ENCODE peak calls at places on chromosomes 12 and 14, in ten cellular contexts. D is HEK293T; S is nephron progenitor cell; Q is anterior cingulate cortex; J is GM04504; O is activated CD4-positive, alpha-beta T cell treated with anti-CD3 and anti-CD28 coated beads, Interleukin-2, amount 50 U/mL, for 1 hour; L is Kasumi-1; T is left lobe of liver; C is gastrocnemius medialis; K is psoas muscle. P is an unnamed sample.

GRCh38 chr12:113068312-113068935 is 11.9 kb downstream of the DTX1 start:
- DNase-seq in C (no peak), D (no peak), O (no peak), S (no peak), J (no peak), Q (no peak), L (no peak), K (no peak), T (no peak), P (no peak)

GRCh38 chr12:8828514-8829127 is 6.2 kb downstream of the A2ML1 start:
- DNase-seq in S (no peak), Q (no peak), D (no peak), J (no peak), K (no peak), T (no peak), O (no peak), L (no peak), C (no peak), P (no peak)

GRCh38 chr14:88166616-88167015 is 156.5 kb downstream of the KCNK10 start:
- DNase-seq in L (no peak), Q (no peak), K (no peak), J (no peak), D (no peak), C (no peak), O (no peak), T (no peak), S (no peak), P (no peak)

GRCh38 chr12:14962797-14963196 is 1.4 kb upstream of the ARHGDIB start:
- DNase-seq in K (no peak), J (no peak), O (no peak), S (no peak), C (no peak), L (peak), T (no peak), Q (no peak), D (no peak), P (no peak)

GRCh38 chr12:64814432-64814831 is 10.0 kb upstream of the TBC1D30 start:
- DNase-seq in O (no peak), J (no peak), C (no peak), K (no peak), D (no peak), L (no peak), S (no peak), T (peak), Q (no peak), P (no peak)

GRCh38 chr12:21276826-21277225 is 57.9 kb downstream of the SLCO1A2 start:
- DNase-seq in S (no peak), L (no peak), D (no peak), T (no peak), O (no peak), K (no peak), Q (no peak), C (no peak), J (no peak), P (no peak)

GRCh38 chr14:51283402-51283825 is 43.4 kb downstream of the TMX1 start:
- DNase-seq in O (no peak), T (no peak), S (peak), K (no peak), C (no peak), L (peak), D (peak), J (peak), Q (no peak), P (peak)

GRCh38 chr12:33093534-33093933 is 197.0 kb upstream of the PKP2 start:
- DNase-seq in Q (no peak), J (no peak), K (no peak), L (no peak), D (no peak), O (no peak), T (no peak), C (no peak), S (no peak), P (no peak)

GRCh38 chr12:14418526-14418925 is 53.0 kb downstream of the ATF7IP start:
- DNase-seq in J (no peak), Q (no peak), O (no peak), L (peak), T (no peak), S (no peak), K (no peak), C (no peak), D (no peak), P (peak)

GRCh38 chr14:32703246-32703645 is 235.4 kb upstream of the NPAS3 start:
- DNase-seq in C (no peak), L (no peak), D (no peak), T (no peak), K (no peak), Q (no peak), J (no peak), S (no peak), O (no peak), P (no peak)

GRCh38 chr14:75877292-75877691 is 104.5 kb downstream of the TGFB3 start:
- DNase-seq in O (no peak), D (no peak), K (no peak), S (no peak), T (no peak), L (no peak), C (no peak), Q (no peak), J (peak), P (peak)

GRCh38 chr12:51911307-51911706 is 4.0 kb downstream of the ACVRL1 start:
- DNase-seq in S (no peak), D (no peak), T (no peak), K (no peak), J (no peak), Q (no peak), O (no peak), L (no peak), C (no peak), P (no peak)

GRCh38 chr14:69547701-69548348 is 26.8 kb downstream of the CCDC177 start:
- DNase-seq in D (peak), Q (peak), C (no peak), O (peak), K (no peak), S (peak), L (no peak), T (no peak), J (no peak), P (no peak)

GRCh38 chr12:131117438-131118245 is 163.9 kb downstream of the ADGRD1 start:
- DNase-seq in O (no peak), C (peak), D (no peak), S (no peak), T (no peak), K (peak), Q (no peak), L (no peak), J (no peak), P (no peak)

GRCh38 chr14:49865431-49865859 is 12.9 kb upstream of the NEMF start:
- DNase-seq in O (peak), L (peak), D (no peak), C (peak), J (peak), T (peak), Q (no peak), S (peak), K (peak), P (peak)

GRCh38 chr14:35814371-35815005 is 5.4 kb upstream of the RALGAPA1 start:
- DNase-seq in S (peak), J (peak), K (no peak), C (no peak), T (peak), L (peak), D (peak), O (peak), Q (no peak), P (peak)

GRCh38 chr14:22106700-22107697 is 433.4 kb upstream of the OR4E1 start:
- DNase-seq in C (no peak), S (no peak), D (no peak), O (no peak), J (no peak), L (no peak), T (no peak), K (no peak), Q (no peak), P (no peak)

P was measured in OCI-M1.